ENCODE peak calls at places on chromosomes 1 and 21, in nine cellular contexts. Z is IMR-90, M is suprapubic skin, D is neural progenitor cell, U is psoas muscle, G is stomach, B is esophagus squamous epithelium, K is AG04450, T is transverse colon. L is an unnamed sample.

GRCh38 chr1:109980324-109981127 is 4.0 kb upstream of the AHCYL1 start:
- DNase-seq in Z (no peak), M (no peak), U (peak; percentile 48), B (no peak), G (peak; percentile 73), D (peak; percentile 46), T (peak; percentile 57), K (no peak), L (no peak)

GRCh38 chr1:231194843-231195516 is 33.1 kb downstream of the TRIM67 start:
- DNase-seq in D (no peak), K (no peak), G (no peak), T (no peak), M (no peak), B (no peak), Z (no peak), U (no peak), L (no peak)

GRCh38 chr1:66542811-66543767 is 9.1 kb downstream of the SGIP1 start:
- DNase-seq in U (no peak), Z (peak; percentile 95), B (no peak), M (no peak), K (peak; percentile 66), G (peak; percentile 85), T (peak; percentile 74), D (no peak), L (peak; percentile 92)

GRCh38 chr1:160519542-160520435 is 3.3 kb downstream of the SLAMF6 start:
- DNase-seq in M (no peak), D (no peak), U (no peak), K (no peak), T (no peak), G (no peak), Z (no peak), B (no peak), L (no peak)

GRCh38 chr1:27025718-27026117 is 13.1 kb upstream of the TENT5B start:
- DNase-seq in Z (no peak), K (no peak), U (no peak), G (no peak), T (no peak), B (no peak), D (no peak), M (no peak), L (no peak)

GRCh38 chr1:177209357-177209756 is 38.6 kb downstream of the BRINP2 start:
- DNase-seq in B (peak; percentile 8), U (peak; percentile 84), M (peak; percentile 85), Z (peak; percentile 100), T (peak; percentile 67), G (peak; percentile 54), K (peak; percentile 99), D (peak; percentile 28), L (peak; percentile 73)

GRCh38 chr1:54421101-54421504 is 14.9 kb upstream of the SSBP3 start:
- DNase-seq in M (no peak), K (no peak), B (no peak), Z (no peak), T (peak; percentile 15), G (no peak), U (no peak), D (no peak), L (no peak)

GRCh38 chr1:222095606-222096475 is 354.0 kb upstream of the DUSP10 start:
- DNase-seq in M (no peak), T (peak; percentile 35), G (peak; percentile 45), D (peak; percentile 51), B (no peak), Z (no peak), K (no peak), U (no peak), L (peak; percentile 61)

GRCh38 chr1:162302660-162303344 is 73.9 kb downstream of the SPATA46 start:
- DNase-seq in B (no peak), U (no peak), M (no peak), T (no peak), K (peak; percentile 20), Z (peak; percentile 73), D (no peak), G (no peak), L (no peak)

GRCh38 chr21:33238565-33239255 is 9.0 kb downstream of the IFNAR2 start:
- DNase-seq in M (no peak), G (no peak), Z (no peak), U (no peak), B (no peak), T (peak; percentile 31), K (no peak), D (no peak), L (no peak)

GRCh38 chr21:35303085-35303484 is 254.0 kb upstream of the RUNX1 start:
- DNase-seq in D (no peak), Z (peak; percentile 93), T (no peak), B (no peak), M (no peak), U (no peak), K (peak; percentile 66), G (no peak), L (no peak)

GRCh38 chr1:40140211-40140709 is 20.9 kb upstream of the RLF start:
- DNase-seq in D (no peak), B (no peak), Z (peak; percentile 66), G (no peak), T (no peak), M (no peak), U (no peak), K (no peak), L (no peak)

GRCh38 chr1:22527555-22528296 is 35.6 kb upstream of the EPHA8 start:
- DNase-seq in G (no peak), B (no peak), T (no peak), M (peak; percentile 65), K (no peak), D (peak; percentile 64), Z (no peak), U (peak; percentile 20), L (no peak)

GRCh38 chr1:247295274-247295684 is 36.4 kb downstream of the ZNF496 start:
- DNase-seq in Z (peak; percentile 58), T (no peak), U (no peak), K (no peak), G (no peak), M (no peak), D (peak; percentile 41), B (no peak), L (peak; percentile 3)

GRCh38 chr1:206143537-206144155 is 26.5 kb upstream of the AVPR1B start:
- DNase-seq in T (no peak), D (no peak), B (no peak), M (no peak), K (no peak), G (no peak), U (no peak), Z (no peak), L (no peak)

GRCh38 chr1:206769331-206769731 is 1.2 kb upstream of the IL19 start:
- DNase-seq in M (no peak), K (no peak), G (peak; percentile 34), U (no peak), Z (no peak), B (no peak), D (no peak), T (peak; percentile 35), L (no peak)

GRCh38 chr1:58839147-58839795 is 55.4 kb upstream of the JUN start:
- DNase-seq in U (no peak), M (no peak), K (no peak), D (no peak), G (no peak), Z (no peak), T (no peak), B (no peak), L (no peak)

GRCh38 chr21:24552491-24552890 is 1054.8 kb downstream of the MRPL39 start:
- DNase-seq in D (no peak), U (no peak), Z (no peak), T (no peak), B (no peak), K (no peak), M (no peak), G (no peak), L (no peak)
- H3K9me3 ChIP-seq in D (peaks cover 17% of the 10 kb centered on the region), U (no peaks in the 10 kb centered on the region), Z (peaks cover 9% of the 10 kb centered on the region), T (no peaks in the 10 kb centered on the region), B (no peaks in the 10 kb centered on the region), K (no peaks in the 10 kb centered on the region), M (no peaks in the 10 kb centered on the region), G (peaks cover 20% of the 10 kb centered on the region), L (no peaks in the 10 kb centered on the region)

DNA sequence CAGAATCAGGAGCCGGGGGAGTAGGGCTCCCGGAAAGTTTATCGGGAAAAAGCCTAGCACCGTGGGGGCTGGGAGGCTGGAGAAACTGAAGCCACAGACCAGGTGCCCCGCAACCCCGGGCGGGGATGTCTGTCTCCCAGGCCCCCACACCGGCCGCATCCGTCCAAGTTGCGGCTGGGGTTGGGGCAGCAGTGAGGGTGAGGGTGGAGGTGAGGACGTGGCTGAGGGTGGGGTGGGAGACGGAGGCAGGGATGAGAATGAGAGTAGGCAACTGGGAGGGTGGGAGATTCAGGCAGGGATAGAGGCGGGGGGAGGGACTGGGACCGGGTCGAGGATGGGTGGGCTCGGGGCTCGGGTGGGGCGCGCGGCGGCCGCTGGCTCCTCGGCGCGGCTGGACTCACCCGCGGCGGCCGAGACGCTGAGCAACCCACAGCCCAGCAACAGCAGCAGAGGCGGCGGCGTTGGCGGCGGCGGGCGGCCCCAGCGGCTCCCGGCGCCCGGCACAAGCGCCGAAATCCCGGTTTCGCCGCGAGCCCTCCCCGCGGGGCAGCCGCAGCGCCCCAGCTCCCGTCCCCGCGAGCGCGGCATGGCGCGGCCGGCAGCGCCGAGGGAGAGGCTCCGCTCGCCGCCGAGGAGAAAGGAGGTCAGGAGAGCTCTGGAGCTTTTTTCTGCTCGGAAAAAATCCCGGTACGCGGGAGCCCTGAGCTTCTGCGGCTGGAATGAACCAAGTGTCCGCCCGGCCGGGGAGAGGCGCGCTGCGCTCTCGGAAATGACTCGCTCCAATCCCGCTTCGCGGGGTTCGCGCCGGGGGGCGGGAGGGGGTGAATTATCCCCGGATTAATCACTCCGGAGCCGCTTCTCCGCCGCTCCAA is at the start of gene CSMD2:
- DNase-seq in B (no peak), T (no peak), K (peak; percentile 24), M (no peak), Z (peak; percentile 23), G (no peak), U (peak; percentile 58), D (peak; percentile 88), L (peak; percentile 44)
- TF ChIP-seq CTCF in B (no peak), T (no peak), K (no peak), M (no peak), Z (no peak), G (no peak), U (no peak), D (no peak), L (no peak)

DNA sequence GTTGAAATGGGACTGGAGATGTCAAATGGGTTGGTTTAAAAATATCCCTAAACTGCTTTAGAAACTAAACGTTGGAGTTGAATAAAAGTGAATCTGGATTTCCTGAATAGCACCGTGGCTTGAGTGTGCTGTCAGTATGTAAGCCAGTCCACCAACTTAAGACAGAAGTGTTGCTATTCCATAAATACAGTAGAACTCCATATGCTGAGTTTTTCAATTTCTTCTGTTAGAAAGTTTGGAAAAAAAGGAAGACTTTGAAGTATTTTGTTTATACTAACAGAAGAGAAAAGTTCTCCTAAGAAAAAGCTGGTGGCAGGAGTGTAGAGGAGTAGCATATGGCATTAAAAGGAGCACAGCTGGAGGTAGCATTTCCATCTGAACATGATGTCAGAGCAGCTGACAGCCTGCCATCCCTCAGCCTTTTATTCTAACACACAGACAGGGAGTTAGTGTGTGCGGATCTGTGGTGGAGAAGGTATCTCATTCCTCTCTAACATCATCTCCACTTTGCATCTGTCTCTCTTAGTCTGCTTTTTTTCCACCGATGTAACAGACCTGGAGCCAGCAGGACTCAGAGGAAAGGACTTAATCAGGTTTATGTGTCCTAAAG is at the start of gene ZBTB18:
- DNase-seq in T (no peak), D (peak; percentile 69), M (no peak), K (peak; percentile 75), B (no peak), U (no peak), G (no peak), Z (peak; percentile 82), L (peak; percentile 57)
- H3K4me3 ChIP-seq in T (peak within 1 kb of the TSS; percentile 91), D (peak within 1 kb of the TSS; percentile 89), M (peak within 1 kb of the TSS; percentile 86), K (peak within 1 kb of the TSS; percentile 77), B (peak within 1 kb of the TSS; percentile 77), U (peak within 1 kb of the TSS; percentile 81), G (peak within 1 kb of the TSS; percentile 85), Z (peak within 1 kb of the TSS; percentile 82), L (peak within 1 kb of the TSS; percentile 78)

GRCh38 chr1:248416226-248416625 is 13.4 kb downstream of the OR2T1 start:
- DNase-seq in U (no peak), K (no peak), M (no peak), T (no peak), B (no peak), G (no peak), D (no peak), Z (no peak), L (no peak)
- H3K9me3 ChIP-seq in U (no peaks in the 10 kb centered on the region), K (peaks cover 20% of the 10 kb centered on the region), M (peaks cover 4% of the 10 kb centered on the region), T (peaks cover 6% of the 10 kb centered on the region), B (peaks cover 2% of the 10 kb centered on the region), G (peaks cover 9% of the 10 kb centered on the region), D (peaks cover 27% of the 10 kb centered on the region), Z (peaks cover 14% of the 10 kb centered on the region), L (no peaks in the 10 kb centered on the region)